ENCODE peak calls at places on chromosome 21, in four cellular contexts. D, L, J and Y are unnamed samples. For H3K4me1 and H3K36me3, the result is how much of the 10 kb centered on the place peaks cover.

GRCh38 chr21:42997053-42997452 is 22.7 kb downstream of the PKNOX1 start:
- DNase-seq in D (peak), L (peak), J (no peak), Y (no peak)

GRCh38 chr21:41210405-41211040 is 42.6 kb downstream of the BACE2 start:
- DNase-seq in L (no peak), J (no peak), D (peak), Y (no peak)

GRCh38 chr21:37430184-37430821 is 63.7 kb downstream of the DYRK1A start:
- DNase-seq in J (peak), D (no peak), L (no peak), Y (no peak)

GRCh38 chr21:41120997-41121396 is 47.0 kb upstream of the BACE2 start:
- DNase-seq in L (no peak), D (no peak), J (no peak), Y (no peak)

GRCh38 chr21:22961248-22961647 is 1963.0 kb downstream of the NCAM2 start:
- DNase-seq in J (peak), D (no peak), L (no peak), Y (no peak)

GRCh38 chr21:14058566-14058965 is 152.2 kb downstream of the LIPI start:
- DNase-seq in L (no peak), J (no peak), D (no peak), Y (no peak)

GRCh38 chr21:20270365-20271055 is 727.7 kb upstream of the NCAM2 start:
- DNase-seq in J (no peak), L (no peak), D (no peak), Y (no peak)

GRCh38 chr21:42834730-42835191 is 44.6 kb downstream of the WDR4 start:
- DNase-seq in L (no peak), D (peak), J (no peak), Y (no peak)

GRCh38 chr21:42570362-42570761 is 56.7 kb downstream of the SLC37A1 start:
- DNase-seq in L (no peak), D (peak), J (no peak), Y (no peak)

GRCh38 chr21:18298228-18298627 is 53.6 kb downstream of the CHODL start:
- DNase-seq in L (no peak), D (no peak), J (no peak), Y (no peak)

GRCh38 chr21:31992391-31992790 is 119.6 kb downstream of the HUNK start:
- DNase-seq in L (no peak), D (no peak), J (no peak), Y (no peak)

GRCh38 chr21:16046625-16047340 is 317.0 kb downstream of the USP25 start:
- DNase-seq in J (no peak), D (no peak), L (no peak), Y (no peak)

GRCh38 chr21:15839601-15840000 is 109.8 kb downstream of the USP25 start:
- DNase-seq in J (no peak), D (no peak), L (no peak), Y (no peak)

GRCh38 chr21:31218830-31219608 is 125.0 kb downstream of the TIAM1 start:
- DNase-seq in J (no peak), L (no peak), D (no peak), Y (peak)

GRCh38 chr21:41169701-41170100 is 1.7 kb downstream of the BACE2 start:
- DNase-seq in J (no peak), L (no peak), D (no peak), Y (no peak)

GRCh38 chr21:36910581-36911307 is 55.7 kb downstream of the HLCS start:
- DNase-seq in L (no peak), J (no peak), D (no peak), Y (peak)

GRCh38 chr21:25658427-25658980 is 19.4 kb downstream of the JAM2 start:
- DNase-seq in D (no peak), J (no peak), L (no peak), Y (no peak)

GRCh38 chr21:24160528-24160927 is 1446.8 kb downstream of the MRPL39 start:
- DNase-seq in D (no peak), J (no peak), L (no peak), Y (no peak)

GRCh38 chr21:34133392-34133791 is 60.0 kb downstream of the MRPS6 start:
- DNase-seq in J (no peak), L (no peak), D (no peak), Y (no peak)

GRCh38 chr21:25670726-25671125 is 31.7 kb downstream of the JAM2 start:
- DNase-seq in L (no peak), J (no peak), D (no peak), Y (no peak)

GRCh38 chr21:41726970-41727783 is 39.7 kb downstream of the RIPK4 start:
- DNase-seq in J (no peak), L (peak), D (no peak), Y (peak)

GRCh38 chr21:42215942-42216725 is 2.8 kb upstream of the ABCG1 start:
- DNase-seq in J (no peak), L (no peak), D (no peak), Y (no peak)

GRCh38 chr21:25994758-25995163 is 175.8 kb downstream of the APP start:
- DNase-seq in D (no peak), L (no peak), J (no peak), Y (no peak)

GRCh38 chr21:40839551-40839950 is 7.4 kb downstream of the DSCAM start:
- DNase-seq in D (no peak), J (no peak), L (no peak), Y (no peak)

GRCh38 chr21:25956993-25957714 is 213.4 kb downstream of the APP start:
- DNase-seq in J (no peak), L (no peak), D (no peak), Y (no peak)

GRCh38 chr21:40512590-40512989 is 334.4 kb downstream of the DSCAM start:
- DNase-seq in L (no peak), D (no peak), J (peak), Y (no peak)

GRCh38 chr21:17733209-17733608 is 85.9 kb downstream of the C21orf91 start:
- DNase-seq in D (no peak), L (no peak), J (no peak), Y (no peak)

GRCh38 chr21:14545906-14546480 is at the start of gene SAMSN1:
- DNase-seq in J (peak), D (peak), L (no peak), Y (no peak)

GRCh38 chr21:30592140-30592539 is at the start of gene KRTAP6-3:
- DNase-seq in J (no peak), L (no peak), D (no peak), Y (no peak)

GRCh38 chr21:35281946-35282345 is 232.8 kb upstream of the RUNX1 start:
- DNase-seq in D (no peak), J (no peak), L (no peak), Y (no peak)

GRCh38 chr21:15224346-15225086 is 159.7 kb upstream of the NRIP1 start:
- DNase-seq in D (no peak), J (no peak), L (no peak), Y (no peak)

GRCh38 chr21:34932233-34932632 is 116.9 kb downstream of the RUNX1 start:
- DNase-seq in J (peak), D (no peak), L (no peak), Y (no peak)

GRCh38 chr21:34865922-34866271 is 183.2 kb downstream of the RUNX1 start:
- DNase-seq in J (no peak), L (no peak), D (no peak), Y (no peak)

GRCh38 chr21:27346041-27346448 is 379.2 kb upstream of the ADAMTS5 start:
- DNase-seq in J (no peak), L (no peak), D (no peak), Y (no peak)

GRCh38 chr21:36471254-36471723 is 8.6 kb downstream of the CLDN14 start:
- DNase-seq in D (no peak), L (no peak), J (no peak), Y (no peak)

GRCh38 chr21:42556960-42557359 is 43.3 kb downstream of the SLC37A1 start:
- DNase-seq in D (peak), J (no peak), L (no peak), Y (no peak)

GRCh38 chr21:42684109-42684916 is 30.9 kb downstream of the PDE9A start:
- DNase-seq in D (peak), J (peak), L (no peak), Y (peak)

GRCh38 chr21:26773058-26773457 is 72.2 kb downstream of the ADAMTS1 start:
- DNase-seq in J (no peak), L (no peak), D (no peak), Y (no peak)

GRCh38 chr21:14751602-14752001 is 205.5 kb upstream of the SAMSN1 start:
- DNase-seq in J (no peak), L (no peak), D (no peak), Y (no peak)

GRCh38 chr21:38716088-38716487 is 89.6 kb upstream of the ETS2 start:
- DNase-seq in L (no peak), D (no peak), J (no peak), Y (no peak)

GRCh38 chr21:38714998-38715397 is 90.7 kb upstream of the ETS2 start:
- DNase-seq in J (no peak), D (no peak), L (no peak), Y (no peak)

GRCh38 chr21:38716942-38717341 is 88.8 kb upstream of the ETS2 start:
- DNase-seq in L (no peak), J (no peak), D (no peak), Y (no peak)

GRCh38 chr21:38712076-38712475 is 93.7 kb upstream of the ETS2 start:
- DNase-seq in J (peak), D (no peak), L (no peak), Y (no peak)
- H3K4me3 ChIP-seq in J (no peak), D (no peak), L (no peak), Y (no peak)

GRCh38 chr21:38989745-38990423 is 184.2 kb downstream of the ETS2 start:
- DNase-seq in L (no peak), D (peak), J (no peak), Y (peak)
- H3K4me1 ChIP-seq in L (under half), D (under half), J (half or more), Y (half or more)

GRCh38 chr21:44778499-44778911 is 23.1 kb downstream of the UBE2G2 start:
- DNase-seq in J (no peak), D (no peak), L (no peak), Y (no peak)
- H3K36me3 ChIP-seq in J (half or more), D (under half), L (under half), Y (half or more)

DNA sequence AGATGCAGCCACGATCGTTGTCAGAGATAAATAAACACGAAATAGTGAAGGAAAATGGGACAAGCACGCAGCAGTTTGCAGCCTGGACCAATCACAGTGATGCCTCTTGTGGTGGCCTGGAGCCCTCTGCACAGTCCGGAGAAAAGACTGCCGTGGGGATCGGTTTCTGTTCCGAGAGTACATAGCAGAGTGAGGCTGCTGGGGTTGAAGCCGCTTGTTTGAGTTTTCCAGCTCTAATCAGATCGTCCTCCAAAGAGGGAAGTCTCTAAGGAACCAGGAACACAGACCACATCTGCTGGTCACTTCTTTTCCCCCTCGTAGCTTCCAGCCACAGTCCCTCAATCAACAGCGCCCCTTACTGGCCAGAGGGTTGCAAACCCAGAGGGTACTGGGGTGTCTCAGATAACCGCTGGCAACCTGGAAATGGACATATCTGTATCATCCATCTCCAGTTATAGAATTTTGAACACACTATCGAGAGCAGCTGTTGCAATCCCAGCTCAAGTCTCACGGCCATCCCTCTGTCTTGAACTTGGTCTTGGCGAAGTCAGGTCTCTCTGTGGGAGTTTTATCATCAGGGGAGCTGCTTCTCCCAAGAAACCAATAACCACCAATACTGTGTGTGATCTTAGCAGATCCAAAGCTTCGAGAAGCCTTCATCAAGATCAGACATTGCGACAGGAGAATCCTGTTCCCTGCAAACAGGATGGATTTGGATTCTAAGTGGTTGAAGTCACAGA is 57.4 kb downstream of the OLIG1 start:
- DNase-seq in D (no peak), J (peak), L (no peak), Y (peak)
- H3K4me3 ChIP-seq in D (no peak), J (no peak), L (peak), Y (peak)

DNA sequence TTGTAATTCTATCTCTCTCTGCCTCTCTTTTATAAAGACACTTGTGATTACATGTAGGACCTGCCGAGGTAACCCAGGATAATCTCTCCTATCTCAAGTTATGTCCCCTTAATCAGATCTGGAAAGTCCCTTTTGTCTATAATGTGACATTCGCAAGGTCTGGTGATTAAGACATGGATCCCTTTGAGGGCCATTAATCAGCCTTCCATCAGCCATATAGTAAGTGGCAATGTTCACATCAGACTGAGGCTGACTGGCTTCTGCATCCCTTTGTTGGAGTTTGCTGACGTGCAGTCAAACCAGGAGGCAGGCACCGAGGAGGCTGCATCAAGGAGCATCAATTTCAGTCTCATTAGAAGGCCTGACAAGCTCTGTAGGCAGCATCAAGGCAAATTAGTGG is 209.6 kb downstream of the BACH1 start:
- DNase-seq in J (no peak), L (no peak), D (no peak), Y (no peak)
- H3K4me1 ChIP-seq in J (under half), L (under half), D (under half), Y (under half)

GRCh38 chr21:44092201-44092600 is 15.0 kb upstream of the PWP2 start:
- DNase-seq in D (no peak), L (no peak), J (no peak), Y (no peak)

GRCh38 chr21:44089001-44089911 is 17.9 kb upstream of the PWP2 start:
- DNase-seq in J (no peak), D (peak), L (no peak), Y (no peak)

GRCh38 chr21:44088401-44088780 is 18.8 kb upstream of the PWP2 start:
- DNase-seq in J (no peak), L (no peak), D (no peak), Y (no peak)

GRCh38 chr21:44087426-44088400 is 19.5 kb upstream of the PWP2 start:
- DNase-seq in L (no peak), D (no peak), J (no peak), Y (no peak)

GRCh38 chr21:44090332-44090731 is 16.9 kb upstream of the PWP2 start:
- DNase-seq in D (no peak), J (no peak), L (no peak), Y (no peak)
- H3K36me3 ChIP-seq in D (under half), J (half or more), L (half or more), Y (half or more)

DNA sequence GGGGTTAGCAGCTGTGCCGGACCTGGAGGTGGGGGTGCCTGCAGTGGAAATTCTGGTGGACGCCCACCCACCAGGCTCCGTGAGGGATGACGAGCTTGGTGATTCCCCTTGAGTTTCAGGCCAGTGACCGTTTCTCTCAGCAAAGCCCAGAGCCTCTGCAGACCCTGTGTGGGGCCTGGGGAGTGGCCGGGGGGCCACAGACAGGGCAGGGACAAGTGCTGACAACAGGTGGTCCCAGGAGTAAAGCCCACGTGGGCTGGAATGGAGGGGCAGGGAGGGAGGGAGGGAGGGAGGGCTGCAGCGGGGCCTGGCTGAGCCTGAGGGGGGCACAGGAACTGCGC is 52.8 kb downstream of the COL18A1 start:
- DNase-seq in D (peak), J (no peak), L (no peak), Y (peak)
- H3K4me3 ChIP-seq in D (peak), J (no peak), L (no peak), Y (no peak)